ENCODE peak calls at places on chromosomes 12 and 14, in seven cellular contexts. R, J, C, F, G, T and E are unnamed samples. For H3K9me3, the result is how much of the 10 kb centered on the place peaks cover.

GRCh38 chr12:57657744-57658143 is 24.7 kb upstream of the B4GALNT1 start:
- DNase-seq in R (peak), J (no peak), C (no peak), F (no peak), G (no peak), T (no peak), E (no peak)

GRCh38 chr14:71418591-71419245 is 511.5 kb downstream of the PCNX1 start:
- DNase-seq in R (no peak), J (no peak), C (no peak), F (no peak), G (no peak), T (no peak), E (no peak)

GRCh38 chr14:29085546-29085945 is 319.0 kb downstream of the FOXG1 start:
- DNase-seq in R (no peak), J (no peak), C (no peak), F (no peak), G (peak), T (no peak), E (no peak)

GRCh38 chr14:72142328-72142727 is 210.1 kb downstream of the RGS6 start:
- DNase-seq in R (no peak), J (no peak), C (no peak), F (no peak), G (no peak), T (no peak), E (no peak)

GRCh38 chr14:100486025-100486828 is 101.0 kb downstream of the BEGAIN start:
- DNase-seq in R (no peak), J (peak), C (peak), F (peak), G (peak), T (no peak), E (peak)

GRCh38 chr12:30701056-30701455 is 5.4 kb upstream of the IPO8 start:
- DNase-seq in R (no peak), J (no peak), C (no peak), F (no peak), G (no peak), T (no peak), E (no peak)

GRCh38 chr12:101829639-101830390 is 944 bp downstream of the GNPTAB start:
- DNase-seq in R (no peak), J (no peak), C (no peak), F (no peak), G (peak), T (no peak), E (no peak)

GRCh38 chr12:56988207-56988739 is 18.1 kb downstream of the ZBTB39 start:
- DNase-seq in R (no peak), J (no peak), C (no peak), F (no peak), G (peak), T (no peak), E (no peak)

GRCh38 chr12:79422060-79422812 is 268.5 kb downstream of the PAWR start:
- DNase-seq in R (no peak), J (no peak), C (no peak), F (no peak), G (no peak), T (no peak), E (no peak)

GRCh38 chr12:116539905-116540482 is 19.2 kb upstream of the MAP1LC3B2 start:
- DNase-seq in R (peak), J (peak), C (no peak), F (peak), G (peak), T (no peak), E (no peak)

GRCh38 chr14:55373784-55374725 is 37.6 kb downstream of the ATG14 start:
- DNase-seq in R (no peak), J (no peak), C (peak), F (no peak), G (no peak), T (peak), E (no peak)

GRCh38 chr14:75427126-75427481 is 718 bp upstream of the JDP2 start:
- DNase-seq in R (no peak), J (no peak), C (no peak), F (no peak), G (no peak), T (no peak), E (no peak)

GRCh38 chr14:57189070-57189469 is 79.6 kb downstream of the EXOC5 start:
- DNase-seq in R (no peak), J (no peak), C (no peak), F (no peak), G (no peak), T (peak), E (no peak)

GRCh38 chr12:71397433-71397954 is 42.1 kb upstream of the LGR5 start:
- DNase-seq in R (no peak), J (no peak), C (no peak), F (no peak), G (no peak), T (no peak), E (no peak)

GRCh38 chr12:52971701-52972329 is 22.9 kb downstream of the KRT18 start:
- DNase-seq in R (no peak), J (no peak), C (no peak), F (no peak), G (peak), T (no peak), E (no peak)

GRCh38 chr12:126781593-126781992 is 1485.4 kb upstream of the TMEM132C start:
- DNase-seq in R (no peak), J (no peak), C (no peak), F (no peak), G (no peak), T (no peak), E (no peak)

GRCh38 chr14:53128303-53128702 is 24.8 kb downstream of the DDHD1 start:
- DNase-seq in R (no peak), J (no peak), C (no peak), F (no peak), G (no peak), T (no peak), E (no peak)

GRCh38 chr14:25055998-25056687 is 6.2 kb upstream of the STXBP6 start:
- DNase-seq in R (no peak), J (no peak), C (no peak), F (no peak), G (no peak), T (no peak), E (no peak)

GRCh38 chr12:116266220-116266619 is 11.3 kb downstream of the MED13L start:
- DNase-seq in R (no peak), J (no peak), C (no peak), F (no peak), G (no peak), T (no peak), E (no peak)

GRCh38 chr12:113271853-113272561 is 50.7 kb downstream of the TPCN1 start:
- DNase-seq in R (peak), J (peak), C (no peak), F (peak), G (no peak), T (no peak), E (no peak)

GRCh38 chr12:101920906-101921305 is 43.5 kb downstream of the DRAM1 start:
- DNase-seq in R (no peak), J (no peak), C (no peak), F (no peak), G (no peak), T (no peak), E (no peak)

GRCh38 chr12:90010089-90010488 is 301.5 kb upstream of the ATP2B1 start:
- DNase-seq in R (no peak), J (no peak), C (no peak), F (no peak), G (peak), T (no peak), E (no peak)

GRCh38 chr12:9319842-9320173 is 111.6 kb upstream of the PZP start:
- DNase-seq in R (no peak), J (no peak), C (no peak), F (no peak), G (no peak), T (no peak), E (no peak)
- H3K27ac ChIP-seq in R (no peak), J (no peak), C (no peak), F (no peak), G (no peak), T (no peak), E (no peak)

GRCh38 chr12:104581000-104581570 is 124.3 kb downstream of the CHST11 start:
- DNase-seq in R (no peak), J (no peak), C (no peak), F (no peak), G (no peak), T (no peak), E (no peak)
- TF ChIP-seq CTCF in R (no peak), J (no peak), C (no peak), F (no peak), G (no peak), T (no peak), E (no peak)

DNA sequence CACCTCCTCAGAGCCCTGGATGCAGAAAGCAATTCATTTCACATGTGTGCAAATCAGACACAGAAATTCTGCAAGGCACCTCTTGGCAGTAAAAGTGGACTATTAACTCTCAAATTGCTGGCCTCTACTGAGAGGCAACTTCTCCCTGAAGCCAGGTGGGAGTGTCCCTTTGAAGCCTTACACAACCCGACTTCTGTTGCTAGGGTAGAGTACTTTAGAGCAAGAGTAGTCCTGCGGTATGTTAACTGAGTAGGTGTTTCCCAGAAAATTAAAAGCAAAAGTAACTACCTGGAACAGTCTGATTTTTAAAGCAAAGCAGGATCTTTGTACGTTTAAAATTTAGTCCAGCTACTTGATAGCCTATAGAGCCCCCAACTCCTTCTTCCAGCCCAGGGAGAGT is 483.4 kb downstream of the DIO2 start:
- DNase-seq in R (no peak), J (no peak), C (no peak), F (no peak), G (no peak), T (no peak), E (no peak)
- H3K9me3 ChIP-seq in R (under half), J (under half), C (under half), F (under half), G (under half), T (under half), E (under half)

DNA sequence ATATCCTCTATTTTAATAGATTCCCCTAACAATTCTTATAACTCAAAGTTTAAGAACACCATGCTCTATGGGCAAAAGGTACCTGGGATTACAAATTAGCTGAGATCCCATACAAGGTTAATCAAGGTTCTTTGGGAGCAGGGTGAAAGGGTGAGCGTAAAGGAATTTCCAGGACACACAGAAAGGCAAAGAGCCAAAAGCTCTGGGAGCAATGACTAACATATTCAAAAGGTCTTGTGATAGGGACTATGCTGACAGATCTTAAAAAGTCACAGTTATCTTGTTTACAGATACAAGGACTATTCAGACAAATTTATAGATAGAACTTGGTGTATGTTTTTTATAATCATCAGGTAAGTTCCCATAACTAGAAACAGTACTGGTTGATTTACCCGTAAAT is 19.5 kb upstream of the PPFIBP1 start:
- DNase-seq in R (no peak), J (no peak), C (no peak), F (no peak), G (no peak), T (no peak), E (no peak)
- H3K27ac ChIP-seq in R (no peak), J (no peak), C (no peak), F (no peak), G (no peak), T (no peak), E (no peak)

DNA sequence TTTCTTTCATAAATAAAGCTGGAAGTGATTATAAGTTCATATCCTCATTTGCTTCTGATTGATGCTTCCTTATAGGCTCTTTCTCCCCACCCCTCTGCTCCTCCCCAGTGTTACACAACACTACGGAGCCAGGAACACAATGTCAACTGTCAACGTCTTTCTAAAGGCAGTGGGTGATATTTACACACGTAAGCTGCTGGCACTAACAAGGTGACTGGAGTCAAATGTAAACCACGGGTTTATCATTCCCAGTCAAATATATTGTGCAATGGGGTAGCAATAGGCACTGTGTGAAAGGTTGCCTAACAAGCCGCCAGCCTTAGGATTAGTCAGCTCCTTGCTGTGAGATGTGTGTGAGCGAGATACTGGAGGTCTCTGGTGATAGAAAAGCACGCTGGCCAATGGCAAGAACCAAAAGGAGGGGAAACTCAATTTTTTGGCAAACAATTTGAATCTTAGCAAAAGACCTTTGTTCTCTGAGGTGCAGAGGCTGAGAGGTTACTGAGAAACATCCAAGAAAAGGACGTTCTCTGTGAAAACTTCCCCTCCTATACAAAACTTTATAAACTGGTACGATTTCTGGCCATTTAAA is 22.1 kb upstream of the HECTD1 start:
- DNase-seq in R (peak), J (no peak), C (no peak), F (peak), G (peak), T (peak), E (no peak)
- TF ChIP-seq CTCF in R (no peak), J (no peak), C (no peak), F (no peak), G (no peak), T (no peak), E (no peak)

GRCh38 chr12:14283489-14284144 is 81.9 kb upstream of the ATF7IP start:
- DNase-seq in R (no peak), J (no peak), C (no peak), F (no peak), G (no peak), T (no peak), E (no peak)

GRCh38 chr12:14284189-14284722 is 81.2 kb upstream of the ATF7IP start:
- DNase-seq in R (peak), J (peak), C (no peak), F (no peak), G (peak), T (no peak), E (no peak)

GRCh38 chr12:14290951-14291350 is 74.5 kb upstream of the ATF7IP start:
- DNase-seq in R (no peak), J (no peak), C (no peak), F (no peak), G (no peak), T (no peak), E (no peak)

GRCh38 chr12:14289596-14289995 is 75.9 kb upstream of the ATF7IP start:
- DNase-seq in R (no peak), J (no peak), C (no peak), F (no peak), G (no peak), T (no peak), E (no peak)
- H3K9me3 ChIP-seq in R (under half), J (under half), C (under half), F (under half), G (under half), T (under half), E (under half)

GRCh38 chr12:1528791-1529190 is 65.6 kb downstream of the FBXL14 start:
- DNase-seq in R (peak), J (no peak), C (no peak), F (no peak), G (peak), T (no peak), E (no peak)
- H3K27ac ChIP-seq in R (no peak), J (no peak), C (no peak), F (no peak), G (no peak), T (no peak), E (no peak)